ENCODE peak calls at places on chromosomes 6 and 20, in nine cellular contexts. One of them, this sample, is unnamed. For H3K36me3, the result is how much of the 10 kb centered on the place peaks cover.

GRCh38 chr6:26743157-26743821 is 83.7 kb upstream of the ZNF322 start:
- DNase-seq in neural progenitor cell: peak
- DNase-seq in OCI-LY7: no peak
- DNase-seq in ovary: no peak
- DNase-seq in GM06990: no peak
- DNase-seq in thoracic aorta: no peak
- DNase-seq in heart left ventricle: no peak
- DNase-seq in naive thymus-derived CD4-positive, alpha-beta T cell: no peak
- DNase-seq in left ventricle myocardium inferior: no peak
- DNase-seq in this sample: no peak

GRCh38 chr20:43947316-43947710 is 32.7 kb downstream of the TOX2 start:
- DNase-seq in GM06990: no peak
- DNase-seq in heart left ventricle: no peak
- DNase-seq in neural progenitor cell: no peak
- DNase-seq in ovary: no peak
- DNase-seq in left ventricle myocardium inferior: no peak
- DNase-seq in OCI-LY7: no peak
- DNase-seq in naive thymus-derived CD4-positive, alpha-beta T cell: no peak
- DNase-seq in thoracic aorta: no peak
- DNase-seq in this sample: no peak

GRCh38 chr20:2745060-2745910 is 52.7 kb downstream of the EBF4 start:
- DNase-seq in left ventricle myocardium inferior: no peak
- DNase-seq in naive thymus-derived CD4-positive, alpha-beta T cell: no peak
- DNase-seq in thoracic aorta: no peak
- DNase-seq in OCI-LY7: no peak
- DNase-seq in GM06990: no peak
- DNase-seq in ovary: no peak
- DNase-seq in neural progenitor cell: no peak
- DNase-seq in heart left ventricle: no peak
- DNase-seq in this sample: no peak

GRCh38 chr20:38680492-38681118 is 43.7 kb upstream of the SLC32A1 start:
- DNase-seq in thoracic aorta: no peak
- DNase-seq in heart left ventricle: no peak
- DNase-seq in OCI-LY7: peak
- DNase-seq in ovary: no peak
- DNase-seq in GM06990: no peak
- DNase-seq in naive thymus-derived CD4-positive, alpha-beta T cell: no peak
- DNase-seq in left ventricle myocardium inferior: no peak
- DNase-seq in neural progenitor cell: peak
- DNase-seq in this sample: peak

GRCh38 chr6:7770601-7771000 is 44.7 kb downstream of the BMP6 start:
- DNase-seq in OCI-LY7: no peak
- DNase-seq in heart left ventricle: no peak
- DNase-seq in thoracic aorta: no peak
- DNase-seq in naive thymus-derived CD4-positive, alpha-beta T cell: no peak
- DNase-seq in GM06990: no peak
- DNase-seq in neural progenitor cell: no peak
- DNase-seq in left ventricle myocardium inferior: no peak
- DNase-seq in ovary: no peak
- DNase-seq in this sample: no peak

GRCh38 chr20:2242678-2243077 is 53.1 kb upstream of the TGM3 start:
- DNase-seq in ovary: no peak
- DNase-seq in heart left ventricle: no peak
- DNase-seq in OCI-LY7: no peak
- DNase-seq in naive thymus-derived CD4-positive, alpha-beta T cell: no peak
- DNase-seq in thoracic aorta: no peak
- DNase-seq in neural progenitor cell: no peak
- DNase-seq in GM06990: no peak
- DNase-seq in left ventricle myocardium inferior: no peak
- DNase-seq in this sample: no peak

GRCh38 chr20:34990231-34990630 is 34.6 kb downstream of the MYH7B start:
- DNase-seq in ovary: no peak
- DNase-seq in left ventricle myocardium inferior: no peak
- DNase-seq in naive thymus-derived CD4-positive, alpha-beta T cell: no peak
- DNase-seq in heart left ventricle: no peak
- DNase-seq in GM06990: no peak
- DNase-seq in neural progenitor cell: no peak
- DNase-seq in thoracic aorta: no peak
- DNase-seq in OCI-LY7: no peak
- DNase-seq in this sample: no peak

GRCh38 chr6:93962566-93962965 is 543.2 kb upstream of the EPHA7 start:
- DNase-seq in neural progenitor cell: no peak
- DNase-seq in ovary: no peak
- DNase-seq in GM06990: no peak
- DNase-seq in thoracic aorta: no peak
- DNase-seq in OCI-LY7: no peak
- DNase-seq in left ventricle myocardium inferior: no peak
- DNase-seq in heart left ventricle: no peak
- DNase-seq in naive thymus-derived CD4-positive, alpha-beta T cell: no peak
- DNase-seq in this sample: no peak

GRCh38 chr6:119501798-119502483 is 152.4 kb upstream of the MAN1A1 start:
- DNase-seq in neural progenitor cell: no peak
- DNase-seq in GM06990: no peak
- DNase-seq in thoracic aorta: no peak
- DNase-seq in OCI-LY7: peak
- DNase-seq in ovary: no peak
- DNase-seq in left ventricle myocardium inferior: no peak
- DNase-seq in naive thymus-derived CD4-positive, alpha-beta T cell: no peak
- DNase-seq in heart left ventricle: no peak
- DNase-seq in this sample: no peak

GRCh38 chr6:116446399-116446798 is 14.8 kb upstream of the CALHM6 start:
- DNase-seq in GM06990: no peak
- DNase-seq in neural progenitor cell: no peak
- DNase-seq in heart left ventricle: no peak
- DNase-seq in naive thymus-derived CD4-positive, alpha-beta T cell: no peak
- DNase-seq in thoracic aorta: no peak
- DNase-seq in OCI-LY7: no peak
- DNase-seq in left ventricle myocardium inferior: no peak
- DNase-seq in ovary: no peak
- DNase-seq in this sample: no peak

GRCh38 chr6:119096683-119097310 is 18.3 kb upstream of the FAM184A start:
- DNase-seq in left ventricle myocardium inferior: peak
- DNase-seq in neural progenitor cell: no peak
- DNase-seq in ovary: peak
- DNase-seq in heart left ventricle: peak
- DNase-seq in OCI-LY7: no peak
- DNase-seq in naive thymus-derived CD4-positive, alpha-beta T cell: peak
- DNase-seq in GM06990: no peak
- DNase-seq in thoracic aorta: no peak
- DNase-seq in this sample: peak

GRCh38 chr6:149859938-149860337 is 4.2 kb downstream of the LRP11 start:
- DNase-seq in GM06990: no peak
- DNase-seq in heart left ventricle: no peak
- DNase-seq in left ventricle myocardium inferior: no peak
- DNase-seq in OCI-LY7: no peak
- DNase-seq in neural progenitor cell: no peak
- DNase-seq in ovary: no peak
- DNase-seq in naive thymus-derived CD4-positive, alpha-beta T cell: no peak
- DNase-seq in thoracic aorta: no peak
- DNase-seq in this sample: no peak

GRCh38 chr20:59661621-59662020 is 57.3 kb downstream of the PHACTR3 start:
- DNase-seq in OCI-LY7: no peak
- DNase-seq in GM06990: no peak
- DNase-seq in ovary: no peak
- DNase-seq in left ventricle myocardium inferior: no peak
- DNase-seq in heart left ventricle: no peak
- DNase-seq in naive thymus-derived CD4-positive, alpha-beta T cell: no peak
- DNase-seq in neural progenitor cell: no peak
- DNase-seq in thoracic aorta: no peak
- DNase-seq in this sample: no peak

DNA sequence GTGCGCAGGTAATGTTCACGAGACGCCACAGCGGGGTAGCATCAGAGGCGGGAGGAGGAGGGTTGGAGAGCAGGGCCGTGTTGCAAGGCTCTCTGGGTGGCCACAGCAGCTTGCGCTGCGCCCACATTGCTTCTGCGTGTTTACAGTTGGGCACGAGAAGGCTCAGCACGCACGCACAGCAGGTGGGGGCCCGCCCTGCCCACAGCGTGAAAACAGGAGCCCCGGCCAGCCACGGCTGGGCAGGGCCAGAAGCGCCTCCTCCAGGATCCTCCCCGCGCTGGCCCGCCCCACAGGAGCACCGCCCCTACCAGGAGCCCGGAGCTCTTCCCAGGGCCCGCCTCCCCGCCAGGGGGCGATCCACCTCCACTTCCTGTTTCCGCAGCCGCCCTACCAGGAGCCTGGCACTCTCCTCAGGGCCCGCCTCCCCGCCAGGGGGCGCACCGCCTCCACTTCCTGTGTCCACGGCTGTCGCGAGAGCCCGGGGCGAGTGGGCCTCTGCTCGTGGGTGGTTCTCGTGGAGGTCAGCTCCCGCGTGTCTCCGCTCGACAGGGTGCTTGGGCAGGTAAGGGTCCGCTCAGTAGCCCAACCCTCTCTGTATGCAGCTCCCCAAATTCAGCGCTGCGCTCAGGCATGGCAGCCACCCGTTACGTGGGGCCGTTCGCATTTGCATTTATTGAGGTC is at the start of gene FAM50B:
- DNase-seq in heart left ventricle: peak
- DNase-seq in thoracic aorta: peak
- DNase-seq in naive thymus-derived CD4-positive, alpha-beta T cell: peak
- DNase-seq in ovary: peak
- DNase-seq in left ventricle myocardium inferior: peak
- DNase-seq in neural progenitor cell: peak
- DNase-seq in GM06990: peak
- DNase-seq in OCI-LY7: peak
- DNase-seq in this sample: peak
- H3K4me3 ChIP-seq in heart left ventricle: peak
- H3K4me3 ChIP-seq in thoracic aorta: peak
- H3K4me3 ChIP-seq in naive thymus-derived CD4-positive, alpha-beta T cell: peak
- H3K4me3 ChIP-seq in ovary: peak
- H3K4me3 ChIP-seq in left ventricle myocardium inferior: peak
- H3K4me3 ChIP-seq in neural progenitor cell: peak
- H3K4me3 ChIP-seq in GM06990: peak
- H3K4me3 ChIP-seq in OCI-LY7: no peak
- H3K4me3 ChIP-seq in this sample: peak

GRCh38 chr20:62944746-62945145 is 6.8 kb downstream of the GID8 start:
- DNase-seq in neural progenitor cell: no peak
- DNase-seq in naive thymus-derived CD4-positive, alpha-beta T cell: no peak
- DNase-seq in left ventricle myocardium inferior: no peak
- DNase-seq in GM06990: no peak
- DNase-seq in OCI-LY7: no peak
- DNase-seq in ovary: peak
- DNase-seq in heart left ventricle: no peak
- DNase-seq in thoracic aorta: no peak
- DNase-seq in this sample: no peak

GRCh38 chr20:62942456-62942855 is 4.5 kb downstream of the GID8 start:
- DNase-seq in left ventricle myocardium inferior: no peak
- DNase-seq in neural progenitor cell: no peak
- DNase-seq in OCI-LY7: no peak
- DNase-seq in heart left ventricle: no peak
- DNase-seq in naive thymus-derived CD4-positive, alpha-beta T cell: no peak
- DNase-seq in thoracic aorta: no peak
- DNase-seq in ovary: no peak
- DNase-seq in GM06990: no peak
- DNase-seq in this sample: no peak

GRCh38 chr20:62945771-62946339 is 6.7 kb upstream of the SLC17A9 start:
- DNase-seq in OCI-LY7: no peak
- DNase-seq in heart left ventricle: no peak
- DNase-seq in left ventricle myocardium inferior: no peak
- DNase-seq in neural progenitor cell: no peak
- DNase-seq in naive thymus-derived CD4-positive, alpha-beta T cell: no peak
- DNase-seq in ovary: peak
- DNase-seq in thoracic aorta: no peak
- DNase-seq in GM06990: no peak
- DNase-seq in this sample: no peak

GRCh38 chr20:62943396-62943795 is 5.4 kb downstream of the GID8 start:
- DNase-seq in naive thymus-derived CD4-positive, alpha-beta T cell: no peak
- DNase-seq in ovary: peak
- DNase-seq in neural progenitor cell: no peak
- DNase-seq in heart left ventricle: no peak
- DNase-seq in left ventricle myocardium inferior: no peak
- DNase-seq in thoracic aorta: no peak
- DNase-seq in OCI-LY7: no peak
- DNase-seq in GM06990: no peak
- DNase-seq in this sample: no peak

GRCh38 chr20:62944184-62944583 is 6.2 kb downstream of the GID8 start:
- DNase-seq in heart left ventricle: no peak
- DNase-seq in naive thymus-derived CD4-positive, alpha-beta T cell: no peak
- DNase-seq in left ventricle myocardium inferior: no peak
- DNase-seq in thoracic aorta: no peak
- DNase-seq in ovary: peak
- DNase-seq in OCI-LY7: no peak
- DNase-seq in neural progenitor cell: no peak
- DNase-seq in GM06990: no peak
- DNase-seq in this sample: no peak
- H3K36me3 ChIP-seq in heart left ventricle: half or more
- H3K36me3 ChIP-seq in naive thymus-derived CD4-positive, alpha-beta T cell: under half
- H3K36me3 ChIP-seq in left ventricle myocardium inferior: half or more
- H3K36me3 ChIP-seq in thoracic aorta: under half
- H3K36me3 ChIP-seq in ovary: under half
- H3K36me3 ChIP-seq in OCI-LY7: half or more
- H3K36me3 ChIP-seq in neural progenitor cell: under half
- H3K36me3 ChIP-seq in GM06990: under half
- H3K36me3 ChIP-seq in this sample: half or more

GRCh38 chr20:53578492-53579222 is 15.0 kb downstream of the ZNF217 start:
- DNase-seq in left ventricle myocardium inferior: no peak
- DNase-seq in naive thymus-derived CD4-positive, alpha-beta T cell: peak
- DNase-seq in GM06990: no peak
- DNase-seq in neural progenitor cell: peak
- DNase-seq in OCI-LY7: peak
- DNase-seq in thoracic aorta: no peak
- DNase-seq in ovary: no peak
- DNase-seq in heart left ventricle: peak
- DNase-seq in this sample: peak

GRCh38 chr20:53580376-53581111 is 13.1 kb downstream of the ZNF217 start:
- DNase-seq in GM06990: no peak
- DNase-seq in naive thymus-derived CD4-positive, alpha-beta T cell: no peak
- DNase-seq in heart left ventricle: no peak
- DNase-seq in ovary: no peak
- DNase-seq in thoracic aorta: no peak
- DNase-seq in OCI-LY7: no peak
- DNase-seq in left ventricle myocardium inferior: no peak
- DNase-seq in neural progenitor cell: no peak
- DNase-seq in this sample: no peak

GRCh38 chr20:53581444-53582311 is 12.0 kb downstream of the ZNF217 start:
- DNase-seq in GM06990: peak
- DNase-seq in left ventricle myocardium inferior: no peak
- DNase-seq in neural progenitor cell: no peak
- DNase-seq in thoracic aorta: no peak
- DNase-seq in naive thymus-derived CD4-positive, alpha-beta T cell: peak
- DNase-seq in heart left ventricle: peak
- DNase-seq in ovary: no peak
- DNase-seq in OCI-LY7: peak
- DNase-seq in this sample: no peak

GRCh38 chr20:53579581-53580375 is 13.9 kb downstream of the ZNF217 start:
- DNase-seq in neural progenitor cell: no peak
- DNase-seq in OCI-LY7: peak
- DNase-seq in ovary: no peak
- DNase-seq in GM06990: no peak
- DNase-seq in thoracic aorta: no peak
- DNase-seq in left ventricle myocardium inferior: no peak
- DNase-seq in naive thymus-derived CD4-positive, alpha-beta T cell: peak
- DNase-seq in heart left ventricle: no peak
- DNase-seq in this sample: no peak

GRCh38 chr20:53579266-53579580 is 14.4 kb downstream of the ZNF217 start:
- DNase-seq in neural progenitor cell: no peak
- DNase-seq in OCI-LY7: no peak
- DNase-seq in ovary: no peak
- DNase-seq in GM06990: no peak
- DNase-seq in naive thymus-derived CD4-positive, alpha-beta T cell: no peak
- DNase-seq in heart left ventricle: no peak
- DNase-seq in thoracic aorta: no peak
- DNase-seq in left ventricle myocardium inferior: no peak
- DNase-seq in this sample: no peak
- H3K4me3 ChIP-seq in neural progenitor cell: peak
- H3K4me3 ChIP-seq in OCI-LY7: peak
- H3K4me3 ChIP-seq in ovary: no peak
- H3K4me3 ChIP-seq in GM06990: peak
- H3K4me3 ChIP-seq in naive thymus-derived CD4-positive, alpha-beta T cell: peak
- H3K4me3 ChIP-seq in heart left ventricle: peak
- H3K4me3 ChIP-seq in thoracic aorta: peak
- H3K4me3 ChIP-seq in left ventricle myocardium inferior: peak
- H3K4me3 ChIP-seq in this sample: peak

GRCh38 chr20:63732118-63733095 is 4.1 kb upstream of the LIME1 start:
- DNase-seq in ovary: peak
- DNase-seq in thoracic aorta: no peak
- DNase-seq in neural progenitor cell: no peak
- DNase-seq in GM06990: no peak
- DNase-seq in naive thymus-derived CD4-positive, alpha-beta T cell: no peak
- DNase-seq in left ventricle myocardium inferior: no peak
- DNase-seq in heart left ventricle: no peak
- DNase-seq in OCI-LY7: no peak
- DNase-seq in this sample: no peak
- H3K36me3 ChIP-seq in ovary: under half
- H3K36me3 ChIP-seq in thoracic aorta: under half
- H3K36me3 ChIP-seq in neural progenitor cell: under half
- H3K36me3 ChIP-seq in GM06990: under half
- H3K36me3 ChIP-seq in naive thymus-derived CD4-positive, alpha-beta T cell: under half
- H3K36me3 ChIP-seq in left ventricle myocardium inferior: under half
- H3K36me3 ChIP-seq in heart left ventricle: under half
- H3K36me3 ChIP-seq in OCI-LY7: half or more
- H3K36me3 ChIP-seq in this sample: under half